ENCODE peak calls at places on chromosomes 3 and 15, in seven cellular contexts. H, Y, V, Q, D, E and K are unnamed samples.

GRCh38 chr15:46815765-46816164 is 901.5 kb upstream of the SEMA6D start:
- DNase-seq in H (no peak), Y (no peak), V (no peak), Q (peak; percentile 14), D (no peak), E (no peak), K (no peak)

GRCh38 chr3:136778865-136779264 is 26.7 kb upstream of the STAG1 start:
- DNase-seq in H (no peak), Y (no peak), V (peak; percentile 42), Q (no peak), D (no peak), E (no peak), K (peak; percentile 31)

GRCh38 chr3:39383913-39384664 is 919 bp downstream of the SLC25A38 start:
- DNase-seq in H (peak; percentile 48), Y (peak; percentile 82), V (peak; percentile 86), Q (peak; percentile 97), D (peak; percentile 98), E (peak; percentile 89), K (peak; percentile 92)

GRCh38 chr15:41490355-41490754 is 3.3 kb upstream of the ITPKA start:
- DNase-seq in H (peak; percentile 93), Y (no peak), V (peak; percentile 94), Q (no peak), D (no peak), E (peak; percentile 97), K (peak; percentile 96)

GRCh38 chr3:138949445-138950005 is 2.5 kb downstream of the FOXL2NB start:
- DNase-seq in H (no peak), Y (no peak), V (no peak), Q (no peak), D (no peak), E (no peak), K (no peak)

GRCh38 chr3:117443014-117443413 is 733.4 kb downstream of the TUSC7 start:
- DNase-seq in H (no peak), Y (no peak), V (peak; percentile 54), Q (no peak), D (no peak), E (peak; percentile 2), K (peak; percentile 54)

GRCh38 chr3:184361932-184362667 is 590 bp downstream of the POLR2H start:
- DNase-seq in H (no peak), Y (no peak), V (no peak), Q (peak; percentile 68), D (peak; percentile 71), E (peak; percentile 68), K (no peak)

GRCh38 chr3:197404754-197405153 is 106.3 kb upstream of the DLG1 start:
- DNase-seq in H (no peak), Y (no peak), V (no peak), Q (no peak), D (no peak), E (no peak), K (no peak)

GRCh38 chr15:64731807-64732151 is 43.6 kb downstream of the RBPMS2 start:
- DNase-seq in H (no peak), Y (peak; percentile 17), V (no peak), Q (no peak), D (no peak), E (no peak), K (no peak)

GRCh38 chr3:126472277-126473006 is 3.2 kb downstream of the ZXDC start:
- DNase-seq in H (peak; percentile 68), Y (no peak), V (peak; percentile 93), Q (peak; percentile 39), D (peak; percentile 92), E (peak; percentile 81), K (peak; percentile 79)

GRCh38 chr3:16124636-16125035 is 49.8 kb upstream of the GALNT15 start:
- DNase-seq in H (peak; percentile 95), Y (no peak), V (peak; percentile 99), Q (no peak), D (no peak), E (peak; percentile 99), K (peak; percentile 95)

GRCh38 chr3:188927971-188928370 is 243.8 kb upstream of the TPRG1 start:
- DNase-seq in H (no peak), Y (no peak), V (no peak), Q (no peak), D (no peak), E (no peak), K (no peak)

GRCh38 chr15:65264877-65265430 is 21.7 kb downstream of the PARP16 start:
- DNase-seq in H (no peak), Y (no peak), V (peak; percentile 91), Q (no peak), D (no peak), E (no peak), K (peak; percentile 57)

GRCh38 chr3:126114406-126115386 is 30.8 kb upstream of the SLC41A3 start:
- DNase-seq in H (no peak), Y (no peak), V (no peak), Q (no peak), D (no peak), E (no peak), K (no peak)

GRCh38 chr3:155303540-155303939 is 10.1 kb upstream of the STRIT1 start:
- DNase-seq in H (no peak), Y (no peak), V (no peak), Q (no peak), D (no peak), E (no peak), K (no peak)

DNA sequence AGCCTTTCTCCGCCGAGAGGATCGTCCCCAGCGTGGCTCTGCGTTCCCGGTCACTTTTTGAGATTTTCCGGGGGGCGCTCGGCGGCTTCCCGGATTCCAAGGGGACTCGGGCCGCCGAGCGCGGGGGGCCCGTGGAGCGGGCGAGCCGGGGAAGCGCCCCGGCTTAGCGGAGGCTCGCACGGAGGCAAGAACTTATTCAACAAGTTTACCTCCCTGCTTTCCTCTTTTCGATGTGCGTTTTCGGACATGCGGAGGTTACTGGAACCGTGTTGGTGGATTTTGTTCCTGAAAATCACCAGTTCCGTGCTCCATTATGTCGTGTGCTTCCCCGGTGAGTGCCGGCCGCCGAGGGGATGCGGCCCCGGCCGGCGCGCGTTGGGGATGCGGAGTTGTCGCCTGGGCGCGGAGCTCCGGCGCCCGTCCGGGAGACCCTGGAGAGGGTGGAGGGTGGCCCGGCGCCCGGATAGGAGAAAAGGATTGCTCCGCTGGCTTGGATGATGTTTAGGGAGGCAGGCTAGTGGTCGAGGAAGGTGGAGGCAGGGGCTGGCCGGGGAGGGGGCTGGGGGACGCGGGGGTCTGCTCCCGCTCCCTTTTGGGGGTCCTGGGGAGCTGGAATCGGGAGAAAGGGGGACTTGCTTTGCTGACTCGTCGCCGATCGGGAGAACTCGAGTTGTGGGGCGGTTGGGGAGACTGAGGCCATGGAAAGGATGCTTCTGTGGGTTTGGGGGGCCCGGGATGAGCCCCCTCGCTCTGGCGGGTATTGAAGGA is 855 bp downstream of the PTPRG start:
- DNase-seq in H (no peak), Y (no peak), V (peak; percentile 47), Q (peak; percentile 31), D (peak; percentile 69), E (no peak), K (peak; percentile 29)
- H3K4me3 ChIP-seq in H (peak overlapping the region; percentile 69), Y (peak overlapping the region; percentile 58), V (peak overlapping the region; percentile 88), Q (peak overlapping the region; percentile 85), D (peak overlapping the region; percentile 96), E (peak overlapping the region; percentile 89), K (peak overlapping the region; percentile 93)

GRCh38 chr3:185732782-185733181 is 92.1 kb downstream of the IGF2BP2 start:
- DNase-seq in H (peak; percentile 49), Y (no peak), V (peak; percentile 82), Q (no peak), D (no peak), E (no peak), K (peak; percentile 94)

GRCh38 chr3:185737020-185737419 is 87.8 kb downstream of the IGF2BP2 start:
- DNase-seq in H (no peak), Y (no peak), V (peak; percentile 66), Q (no peak), D (no peak), E (peak; percentile 46), K (peak; percentile 63)

GRCh38 chr3:185734725-185735096 is 90.1 kb downstream of the IGF2BP2 start:
- DNase-seq in H (no peak), Y (no peak), V (no peak), Q (no peak), D (no peak), E (no peak), K (no peak)

GRCh38 chr3:185730550-185730949 is 94.3 kb downstream of the IGF2BP2 start:
- DNase-seq in H (no peak), Y (no peak), V (no peak), Q (no peak), D (no peak), E (no peak), K (no peak)

DNA sequence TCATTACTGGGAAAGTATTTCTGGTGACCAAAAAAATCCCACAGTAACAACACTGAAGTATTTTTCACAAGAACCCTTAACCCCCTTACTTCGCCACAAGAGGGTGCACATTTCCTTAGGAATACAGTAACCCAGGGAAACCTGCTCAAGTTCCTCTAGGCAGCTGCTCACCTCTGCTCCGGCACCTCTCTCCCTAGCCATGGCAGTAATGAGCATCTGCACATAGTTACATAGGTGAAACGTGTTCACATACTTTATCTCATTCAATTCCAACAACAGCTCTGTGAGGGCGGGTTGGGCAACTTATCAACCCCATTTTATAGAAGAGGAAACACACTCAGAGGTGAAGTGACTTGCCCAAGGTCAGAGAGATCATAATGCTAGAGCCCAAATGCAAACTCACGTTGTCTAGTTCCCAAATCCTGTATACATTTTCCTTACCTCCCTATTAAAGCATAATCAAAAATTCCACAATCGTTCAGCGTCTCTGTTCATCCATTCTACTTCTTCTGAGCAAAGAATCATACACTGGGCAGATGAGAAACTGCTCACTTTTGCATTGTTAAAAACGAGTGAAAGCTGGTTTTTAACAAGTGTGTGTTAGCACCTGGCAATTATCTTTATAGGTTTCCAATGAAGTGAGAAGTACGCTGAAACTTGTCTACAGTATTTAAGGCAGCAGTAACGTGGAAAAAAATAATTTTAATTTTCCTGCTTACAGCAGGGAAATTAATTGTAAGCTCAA is 90.7 kb downstream of the IGF2BP2 start:
- DNase-seq in H (no peak), Y (no peak), V (peak; percentile 88), Q (no peak), D (no peak), E (peak; percentile 89), K (peak; percentile 91)
- TF ChIP-seq CTCF in H (peak; percentile 70), Y (peak; percentile 75), V (peak; percentile 70), Q (peak; percentile 60), D (peak; percentile 75), E (peak; percentile 75), K (peak; percentile 76)

GRCh38 chr15:51829360-51830278 is at the start of gene TMOD3:
- DNase-seq in H (peak; percentile 42), Y (peak; percentile 79), V (peak; percentile 89), Q (peak; percentile 94), D (peak; percentile 95), E (peak; percentile 88), K (peak; percentile 91)

GRCh38 chr15:51837784-51838183 is 8.3 kb downstream of the TMOD3 start:
- DNase-seq in H (no peak), Y (no peak), V (peak; percentile 13), Q (no peak), D (no peak), E (peak; percentile 51), K (peak; percentile 39)

GRCh38 chr15:51828621-51829359 is 663 bp upstream of the TMOD3 start:
- DNase-seq in H (no peak), Y (no peak), V (no peak), Q (no peak), D (no peak), E (no peak), K (no peak)

GRCh38 chr15:51830279-51830806 is 890 bp downstream of the TMOD3 start:
- DNase-seq in H (no peak), Y (no peak), V (peak; percentile 45), Q (no peak), D (no peak), E (peak; percentile 80), K (peak; percentile 46)

GRCh38 chr15:51833782-51834181 is 4.3 kb downstream of the TMOD3 start:
- DNase-seq in H (no peak), Y (no peak), V (no peak), Q (no peak), D (no peak), E (peak; percentile 32), K (no peak)
- H3K4me3 ChIP-seq in H (no peak overlapping the region), Y (no peak overlapping the region), V (no peak overlapping the region), Q (no peak overlapping the region), D (no peak overlapping the region), E (no peak overlapping the region), K (no peak overlapping the region)

GRCh38 chr15:91975241-91975978 is 121.9 kb downstream of the SLCO3A1 start:
- DNase-seq in H (no peak), Y (no peak), V (no peak), Q (no peak), D (no peak), E (no peak), K (no peak)
- TF ChIP-seq CTCF in H (no peak), Y (peak; percentile 31), V (no peak), Q (peak; percentile 23), D (no peak), E (no peak), K (no peak)